ENCODE peak calls at places on chromosomes 3 and 15, in six cellular contexts. One of them, this sample, is unnamed.

GRCh38 chr15:67241132-67241855 is 13.2 kb downstream of the AAGAB start:
- DNase-seq in HFF-Myc: no peak
- DNase-seq in heart left ventricle: no peak
- DNase-seq in foreskin keratinocyte: peak
- DNase-seq in SIG-M5: no peak
- DNase-seq in NCI-H1105: no peak
- DNase-seq in this sample: peak

GRCh38 chr3:54069961-54070360 is 52.4 kb upstream of the CACNA2D3 start:
- DNase-seq in HFF-Myc: no peak
- DNase-seq in heart left ventricle: no peak
- DNase-seq in foreskin keratinocyte: peak
- DNase-seq in SIG-M5: no peak
- DNase-seq in NCI-H1105: no peak
- DNase-seq in this sample: peak

GRCh38 chr15:94305133-94305532 is 73.8 kb downstream of the MCTP2 start:
- DNase-seq in HFF-Myc: no peak
- DNase-seq in heart left ventricle: no peak
- DNase-seq in foreskin keratinocyte: peak
- DNase-seq in SIG-M5: no peak
- DNase-seq in NCI-H1105: no peak
- DNase-seq in this sample: peak

GRCh38 chr3:172546105-172546504 is 22.9 kb upstream of the TNFSF10 start:
- DNase-seq in HFF-Myc: no peak
- DNase-seq in heart left ventricle: no peak
- DNase-seq in foreskin keratinocyte: peak
- DNase-seq in SIG-M5: no peak
- DNase-seq in NCI-H1105: no peak
- DNase-seq in this sample: peak

GRCh38 chr3:123637131-123637530 is 52.3 kb upstream of the HACD2 start:
- DNase-seq in HFF-Myc: no peak
- DNase-seq in heart left ventricle: no peak
- DNase-seq in foreskin keratinocyte: no peak
- DNase-seq in SIG-M5: no peak
- DNase-seq in NCI-H1105: no peak
- DNase-seq in this sample: no peak

GRCh38 chr3:109275702-109276293 is 40.5 kb downstream of the DPPA2 start:
- DNase-seq in HFF-Myc: no peak
- DNase-seq in heart left ventricle: no peak
- DNase-seq in foreskin keratinocyte: no peak
- DNase-seq in SIG-M5: no peak
- DNase-seq in NCI-H1105: no peak
- DNase-seq in this sample: peak

GRCh38 chr3:151276038-151277027 is 2.0 kb downstream of the P2RY14 start:
- DNase-seq in HFF-Myc: no peak
- DNase-seq in heart left ventricle: no peak
- DNase-seq in foreskin keratinocyte: no peak
- DNase-seq in SIG-M5: no peak
- DNase-seq in NCI-H1105: no peak
- DNase-seq in this sample: no peak

GRCh38 chr15:97977734-97978133 is 17.2 kb downstream of the ARRDC4 start:
- DNase-seq in HFF-Myc: no peak
- DNase-seq in heart left ventricle: no peak
- DNase-seq in foreskin keratinocyte: peak
- DNase-seq in SIG-M5: no peak
- DNase-seq in NCI-H1105: no peak
- DNase-seq in this sample: peak

GRCh38 chr3:27221264-27221932 is 147.8 kb downstream of the NEK10 start:
- DNase-seq in HFF-Myc: no peak
- DNase-seq in heart left ventricle: no peak
- DNase-seq in foreskin keratinocyte: no peak
- DNase-seq in SIG-M5: no peak
- DNase-seq in NCI-H1105: no peak
- DNase-seq in this sample: no peak

GRCh38 chr3:71495708-71496472 is 87.6 kb downstream of the FOXP1 start:
- DNase-seq in HFF-Myc: no peak
- DNase-seq in heart left ventricle: no peak
- DNase-seq in foreskin keratinocyte: peak
- DNase-seq in SIG-M5: no peak
- DNase-seq in NCI-H1105: no peak
- DNase-seq in this sample: peak

GRCh38 chr15:89740137-89740536 is 10.9 kb downstream of the MESP1 start:
- DNase-seq in HFF-Myc: peak
- DNase-seq in heart left ventricle: no peak
- DNase-seq in foreskin keratinocyte: peak
- DNase-seq in SIG-M5: no peak
- DNase-seq in NCI-H1105: peak
- DNase-seq in this sample: peak

GRCh38 chr3:168876346-168877035 is 780.8 kb upstream of the GOLIM4 start:
- DNase-seq in HFF-Myc: no peak
- DNase-seq in heart left ventricle: peak
- DNase-seq in foreskin keratinocyte: no peak
- DNase-seq in SIG-M5: no peak
- DNase-seq in NCI-H1105: no peak
- DNase-seq in this sample: no peak

GRCh38 chr3:122030381-122031122 is 8.5 kb upstream of the ILDR1 start:
- DNase-seq in HFF-Myc: peak
- DNase-seq in heart left ventricle: no peak
- DNase-seq in foreskin keratinocyte: peak
- DNase-seq in SIG-M5: no peak
- DNase-seq in NCI-H1105: no peak
- DNase-seq in this sample: no peak

GRCh38 chr15:23565395-23566069 is at the start of gene MKRN3:
- DNase-seq in HFF-Myc: peak
- DNase-seq in heart left ventricle: no peak
- DNase-seq in foreskin keratinocyte: no peak
- DNase-seq in SIG-M5: no peak
- DNase-seq in NCI-H1105: no peak
- DNase-seq in this sample: no peak

GRCh38 chr3:195752066-195752465 is 31.3 kb downstream of the MUC20 start:
- DNase-seq in HFF-Myc: no peak
- DNase-seq in heart left ventricle: no peak
- DNase-seq in foreskin keratinocyte: no peak
- DNase-seq in SIG-M5: no peak
- DNase-seq in NCI-H1105: no peak
- DNase-seq in this sample: no peak

GRCh38 chr3:180250172-180250571 is 213.4 kb upstream of the PEX5L start:
- DNase-seq in HFF-Myc: no peak
- DNase-seq in heart left ventricle: no peak
- DNase-seq in foreskin keratinocyte: peak
- DNase-seq in SIG-M5: no peak
- DNase-seq in NCI-H1105: no peak
- DNase-seq in this sample: peak

GRCh38 chr3:30273304-30274072 is 332.9 kb upstream of the TGFBR2 start:
- DNase-seq in HFF-Myc: no peak
- DNase-seq in heart left ventricle: no peak
- DNase-seq in foreskin keratinocyte: no peak
- DNase-seq in SIG-M5: no peak
- DNase-seq in NCI-H1105: no peak
- DNase-seq in this sample: no peak

GRCh38 chr15:48427960-48428547 is 96.8 kb downstream of the DUT start:
- DNase-seq in HFF-Myc: no peak
- DNase-seq in heart left ventricle: no peak
- DNase-seq in foreskin keratinocyte: peak
- DNase-seq in SIG-M5: no peak
- DNase-seq in NCI-H1105: no peak
- DNase-seq in this sample: no peak

GRCh38 chr3:60650171-60650570 is 601.1 kb downstream of the FHIT start:
- DNase-seq in HFF-Myc: no peak
- DNase-seq in heart left ventricle: no peak
- DNase-seq in foreskin keratinocyte: no peak
- DNase-seq in SIG-M5: no peak
- DNase-seq in NCI-H1105: no peak
- DNase-seq in this sample: no peak

GRCh38 chr15:80870893-80871292 is 91.7 kb downstream of the CEMIP start:
- DNase-seq in HFF-Myc: peak
- DNase-seq in heart left ventricle: no peak
- DNase-seq in foreskin keratinocyte: no peak
- DNase-seq in SIG-M5: no peak
- DNase-seq in NCI-H1105: no peak
- DNase-seq in this sample: no peak